ENCODE peak calls at places on chromosomes 4 and X, in six cellular contexts. One of them, this sample, is unnamed.

GRCh38 chr4:80139668-80140067 is 57.6 kb upstream of the PRDM8 start:
- DNase-seq in stomach: no peak
- DNase-seq in body of pancreas: no peak
- DNase-seq in AG04449: no peak
- DNase-seq in HFF-Myc: no peak
- DNase-seq in IMR-90: no peak
- DNase-seq in this sample: no peak

GRCh38 chr4:16056681-16057400 is 27.0 kb downstream of the PROM1 start:
- DNase-seq in stomach: no peak
- DNase-seq in body of pancreas: peak; percentile 44
- DNase-seq in AG04449: no peak
- DNase-seq in HFF-Myc: no peak
- DNase-seq in IMR-90: no peak
- DNase-seq in this sample: no peak

GRCh38 chr4:158644755-158645154 is 26.9 kb downstream of the C4orf46 start:
- DNase-seq in stomach: no peak
- DNase-seq in body of pancreas: no peak
- DNase-seq in AG04449: no peak
- DNase-seq in HFF-Myc: no peak
- DNase-seq in IMR-90: no peak
- DNase-seq in this sample: no peak

GRCh38 chr4:189096717-189097116 is 844.0 kb upstream of the FRG1 start:
- DNase-seq in stomach: no peak
- DNase-seq in body of pancreas: no peak
- DNase-seq in AG04449: no peak
- DNase-seq in HFF-Myc: no peak
- DNase-seq in IMR-90: no peak
- DNase-seq in this sample: no peak

GRCh38 chrX:106933538-106933961 is 13.3 kb downstream of the CLDN2 start:
- DNase-seq in stomach: peak; percentile 62
- DNase-seq in body of pancreas: peak; percentile 63
- DNase-seq in AG04449: no peak
- DNase-seq in HFF-Myc: no peak
- DNase-seq in IMR-90: peak; percentile 52
- DNase-seq in this sample: no peak

GRCh38 chrX:150856101-150856500 is 42.4 kb downstream of the CD99L2 start:
- DNase-seq in stomach: no peak
- DNase-seq in body of pancreas: no peak
- DNase-seq in AG04449: no peak
- DNase-seq in HFF-Myc: no peak
- DNase-seq in IMR-90: peak; percentile 13
- DNase-seq in this sample: no peak

GRCh38 chr4:73777612-73778011 is 37.2 kb downstream of the CXCL8 start:
- DNase-seq in stomach: no peak
- DNase-seq in body of pancreas: no peak
- DNase-seq in AG04449: no peak
- DNase-seq in HFF-Myc: no peak
- DNase-seq in IMR-90: peak; percentile 7
- DNase-seq in this sample: peak; percentile 1

GRCh38 chrX:65961714-65962113 is 78.2 kb downstream of the VSIG4 start:
- DNase-seq in stomach: no peak
- DNase-seq in body of pancreas: no peak
- DNase-seq in AG04449: no peak
- DNase-seq in HFF-Myc: no peak
- DNase-seq in IMR-90: no peak
- DNase-seq in this sample: no peak

GRCh38 chr4:150641604-150642003 is 59.7 kb downstream of the MAB21L2 start:
- DNase-seq in stomach: no peak
- DNase-seq in body of pancreas: no peak
- DNase-seq in AG04449: no peak
- DNase-seq in HFF-Myc: no peak
- DNase-seq in IMR-90: no peak
- DNase-seq in this sample: no peak

GRCh38 chr4:11470709-11471441 is 42.2 kb upstream of the HS3ST1 start:
- DNase-seq in stomach: no peak
- DNase-seq in body of pancreas: no peak
- DNase-seq in AG04449: no peak
- DNase-seq in HFF-Myc: no peak
- DNase-seq in IMR-90: no peak
- DNase-seq in this sample: no peak

GRCh38 chr4:56760194-56760593 is 61.3 kb downstream of the SPINK2 start:
- DNase-seq in stomach: no peak
- DNase-seq in body of pancreas: no peak
- DNase-seq in AG04449: no peak
- DNase-seq in HFF-Myc: no peak
- DNase-seq in IMR-90: no peak
- DNase-seq in this sample: no peak

GRCh38 chr4:85496933-85497332 is 22.0 kb downstream of the ARHGAP24 start:
- DNase-seq in stomach: no peak
- DNase-seq in body of pancreas: no peak
- DNase-seq in AG04449: no peak
- DNase-seq in HFF-Myc: peak; percentile 85
- DNase-seq in IMR-90: peak; percentile 39
- DNase-seq in this sample: peak; percentile 56

GRCh38 chr4:56321246-56321645 is 66.0 kb downstream of the AASDH start:
- DNase-seq in stomach: no peak
- DNase-seq in body of pancreas: no peak
- DNase-seq in AG04449: no peak
- DNase-seq in HFF-Myc: no peak
- DNase-seq in IMR-90: peak; percentile 22
- DNase-seq in this sample: no peak

DNA sequence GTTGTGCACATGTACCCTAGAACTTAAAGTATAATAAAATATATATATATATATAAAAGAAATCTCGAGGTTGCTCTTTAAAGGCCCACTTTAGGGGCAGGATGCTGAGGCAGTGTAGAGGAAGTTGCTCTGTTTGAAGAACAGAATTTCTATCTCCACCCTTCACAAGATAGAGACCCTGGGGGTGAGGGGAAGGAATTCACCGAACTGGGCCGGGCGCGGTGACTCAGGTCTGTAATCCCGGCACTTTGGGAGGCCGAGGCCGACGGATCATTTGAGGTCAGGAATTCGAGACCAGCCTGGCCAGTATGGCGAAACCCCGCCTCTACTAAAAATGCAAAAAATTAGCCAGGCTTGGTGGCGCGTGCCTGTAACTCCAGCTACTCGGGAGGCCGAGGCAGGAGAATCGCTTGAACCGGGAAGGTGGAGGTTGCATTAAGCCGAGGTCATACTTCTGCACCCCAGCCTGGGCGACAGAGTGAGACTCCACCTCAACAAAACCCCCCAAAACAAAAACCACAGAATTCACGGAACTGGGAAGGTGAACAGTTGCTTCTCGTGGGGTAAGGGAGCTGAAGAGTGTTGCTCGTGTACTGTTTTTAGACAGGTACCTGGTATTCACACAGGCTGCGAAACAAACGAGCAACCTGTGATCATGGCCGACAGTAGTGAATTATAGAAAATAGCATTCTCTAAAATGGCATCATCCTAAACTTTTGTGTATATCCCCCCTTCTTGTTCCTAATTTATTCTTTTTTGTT is 6.2 kb downstream of the PLAC8 start:
- DNase-seq in stomach: no peak
- DNase-seq in body of pancreas: no peak
- DNase-seq in AG04449: no peak
- DNase-seq in HFF-Myc: no peak
- DNase-seq in IMR-90: no peak
- DNase-seq in this sample: no peak
- H3K4me3 ChIP-seq in stomach: no peak overlapping the region
- H3K4me3 ChIP-seq in body of pancreas: no peak overlapping the region
- H3K4me3 ChIP-seq in AG04449: no peak overlapping the region
- H3K4me3 ChIP-seq in HFF-Myc: no peak overlapping the region
- H3K4me3 ChIP-seq in IMR-90: no peak overlapping the region
- H3K4me3 ChIP-seq in this sample: no peak overlapping the region

DNA sequence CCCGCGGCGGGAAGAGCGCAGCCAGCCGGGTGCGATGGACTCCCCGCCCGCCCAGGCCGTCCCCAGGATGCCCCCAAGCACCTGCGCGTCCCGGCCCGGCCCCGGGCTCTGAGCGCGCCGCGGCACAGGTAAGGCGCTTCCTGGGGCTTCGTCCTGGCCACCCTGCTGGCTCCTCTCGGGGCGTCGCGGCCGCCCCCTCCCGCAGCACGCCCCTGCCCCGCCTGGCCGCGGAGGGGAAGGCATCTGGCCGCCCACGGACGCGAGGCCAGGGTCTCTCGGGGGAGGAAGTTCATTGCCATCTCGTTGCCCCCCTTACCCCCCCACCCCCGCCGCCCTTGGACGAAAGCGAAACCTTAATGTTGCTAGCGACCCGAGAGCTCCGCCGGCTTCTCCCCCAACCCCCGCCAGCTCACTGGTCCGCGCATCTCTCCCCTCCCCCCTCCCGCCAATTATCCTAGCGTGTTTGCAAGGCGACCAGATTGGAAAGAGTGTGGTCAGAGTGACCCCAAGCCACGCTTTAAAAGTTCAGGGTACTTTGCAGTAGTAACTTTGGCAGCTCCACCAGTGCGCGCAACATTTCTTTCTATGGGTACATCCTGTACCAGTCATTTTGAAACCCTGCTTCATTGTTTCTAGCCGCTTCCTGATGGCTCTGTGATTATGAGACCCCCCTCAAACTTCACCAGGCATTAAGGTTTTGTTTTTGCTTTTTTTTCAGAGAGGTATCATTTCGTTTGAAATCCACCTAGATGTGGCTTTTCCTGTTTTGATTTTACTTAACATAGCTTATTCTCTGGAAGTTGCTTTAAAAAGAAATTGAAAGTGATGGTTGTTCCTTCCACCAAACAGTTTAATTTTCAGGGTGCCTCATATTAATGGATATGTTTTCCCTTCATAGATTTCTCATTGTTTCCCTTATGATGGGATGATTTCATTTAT is 606 bp downstream of the TBC1D1 start:
- DNase-seq in stomach: peak; percentile 33
- DNase-seq in body of pancreas: peak; percentile 55
- DNase-seq in AG04449: no peak
- DNase-seq in HFF-Myc: no peak
- DNase-seq in IMR-90: peak; percentile 4
- DNase-seq in this sample: no peak
- TF ChIP-seq CTCF in stomach: no peak
- TF ChIP-seq CTCF in body of pancreas: no peak
- TF ChIP-seq CTCF in AG04449: no peak
- TF ChIP-seq CTCF in HFF-Myc: no peak
- TF ChIP-seq CTCF in IMR-90: no peak
- TF ChIP-seq CTCF in this sample: no peak

GRCh38 chr4:184649971-184650855 is 675 bp downstream of the PRIMPOL start:
- DNase-seq in stomach: no peak
- DNase-seq in body of pancreas: peak; percentile 30
- DNase-seq in AG04449: no peak
- DNase-seq in HFF-Myc: no peak
- DNase-seq in IMR-90: peak; percentile 65
- DNase-seq in this sample: no peak

GRCh38 chr4:184649026-184649970 is at the start of the genes CASP3 and PRIMPOL:
- DNase-seq in stomach: peak; percentile 98
- DNase-seq in body of pancreas: peak; percentile 97
- DNase-seq in AG04449: peak; percentile 51
- DNase-seq in HFF-Myc: peak; percentile 46
- DNase-seq in IMR-90: peak; percentile 92
- DNase-seq in this sample: peak; percentile 76

GRCh38 chr4:184648220-184649025 is 824 bp downstream of the CASP3 start:
- DNase-seq in stomach: peak; percentile 70
- DNase-seq in body of pancreas: peak; percentile 74
- DNase-seq in AG04449: no peak
- DNase-seq in HFF-Myc: no peak
- DNase-seq in IMR-90: peak; percentile 33
- DNase-seq in this sample: no peak

GRCh38 chr4:184645904-184646610 is 3.2 kb downstream of the CASP3 start:
- DNase-seq in stomach: no peak
- DNase-seq in body of pancreas: no peak
- DNase-seq in AG04449: no peak
- DNase-seq in HFF-Myc: no peak
- DNase-seq in IMR-90: no peak
- DNase-seq in this sample: no peak

GRCh38 chr4:184647391-184648101 is 1.7 kb downstream of the CASP3 start:
- DNase-seq in stomach: no peak
- DNase-seq in body of pancreas: no peak
- DNase-seq in AG04449: no peak
- DNase-seq in HFF-Myc: no peak
- DNase-seq in IMR-90: peak; percentile 62
- DNase-seq in this sample: no peak
- H3K4me3 ChIP-seq in stomach: peak overlapping the region; percentile 78
- H3K4me3 ChIP-seq in body of pancreas: peak overlapping the region; percentile 62
- H3K4me3 ChIP-seq in AG04449: peak overlapping the region; percentile 75
- H3K4me3 ChIP-seq in HFF-Myc: peak overlapping the region; percentile 83
- H3K4me3 ChIP-seq in IMR-90: peak overlapping the region; percentile 80
- H3K4me3 ChIP-seq in this sample: peak overlapping the region; percentile 84

GRCh38 chr4:153763404-153763803 is 3.6 kb upstream of the RNF175 start:
- DNase-seq in stomach: no peak
- DNase-seq in body of pancreas: no peak
- DNase-seq in AG04449: no peak
- DNase-seq in HFF-Myc: no peak
- DNase-seq in IMR-90: no peak
- DNase-seq in this sample: no peak
- TF ChIP-seq CTCF in stomach: no peak
- TF ChIP-seq CTCF in body of pancreas: no peak
- TF ChIP-seq CTCF in AG04449: no peak
- TF ChIP-seq CTCF in HFF-Myc: peak; percentile 41
- TF ChIP-seq CTCF in IMR-90: no peak
- TF ChIP-seq CTCF in this sample: peak; percentile 7

GRCh38 chr4:10121568-10122097 is 5.0 kb upstream of the WDR1 start:
- DNase-seq in stomach: no peak
- DNase-seq in body of pancreas: no peak
- DNase-seq in AG04449: no peak
- DNase-seq in HFF-Myc: no peak
- DNase-seq in IMR-90: no peak
- DNase-seq in this sample: no peak
- H3K4me3 ChIP-seq in stomach: no peak overlapping the region
- H3K4me3 ChIP-seq in body of pancreas: no peak overlapping the region
- H3K4me3 ChIP-seq in AG04449: no peak overlapping the region
- H3K4me3 ChIP-seq in HFF-Myc: no peak overlapping the region
- H3K4me3 ChIP-seq in IMR-90: no peak overlapping the region
- H3K4me3 ChIP-seq in this sample: no peak overlapping the region

GRCh38 chr4:100929753-100930152 is 411.9 kb upstream of the EMCN start:
- DNase-seq in stomach: no peak
- DNase-seq in body of pancreas: no peak
- DNase-seq in AG04449: no peak
- DNase-seq in HFF-Myc: no peak
- DNase-seq in IMR-90: no peak
- DNase-seq in this sample: no peak

GRCh38 chr4:100938698-100939097 is 408.6 kb downstream of the PPP3CA start:
- DNase-seq in stomach: no peak
- DNase-seq in body of pancreas: no peak
- DNase-seq in AG04449: no peak
- DNase-seq in HFF-Myc: no peak
- DNase-seq in IMR-90: no peak
- DNase-seq in this sample: no peak

GRCh38 chr4:100933628-100934027 is 413.7 kb downstream of the PPP3CA start:
- DNase-seq in stomach: no peak
- DNase-seq in body of pancreas: no peak
- DNase-seq in AG04449: no peak
- DNase-seq in HFF-Myc: peak; percentile 2
- DNase-seq in IMR-90: peak; percentile 11
- DNase-seq in this sample: peak; percentile 38

GRCh38 chr4:100936676-100937390 is 410.5 kb downstream of the PPP3CA start:
- DNase-seq in stomach: no peak
- DNase-seq in body of pancreas: no peak
- DNase-seq in AG04449: no peak
- DNase-seq in HFF-Myc: no peak
- DNase-seq in IMR-90: no peak
- DNase-seq in this sample: no peak

DNA sequence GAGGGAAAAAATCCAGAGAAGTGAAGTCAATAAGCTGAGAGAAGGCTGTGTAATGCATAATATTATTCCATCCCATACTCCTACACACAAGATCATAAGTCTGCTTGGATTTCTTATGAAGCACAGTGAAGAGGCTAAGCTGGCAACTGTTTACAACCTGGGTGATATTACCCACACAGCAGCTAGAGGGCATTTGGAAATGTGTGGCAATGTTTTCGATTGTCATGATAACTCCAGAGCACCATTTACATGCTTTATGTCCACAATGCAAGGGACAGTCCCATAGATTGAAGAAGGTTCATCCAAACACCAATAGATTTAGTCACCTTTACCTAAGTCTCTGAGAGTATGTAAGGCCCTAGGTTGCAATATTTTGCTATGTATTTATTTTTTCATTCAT is 412.2 kb downstream of the PPP3CA start:
- DNase-seq in stomach: no peak
- DNase-seq in body of pancreas: no peak
- DNase-seq in AG04449: no peak
- DNase-seq in HFF-Myc: peak; percentile 3
- DNase-seq in IMR-90: peak; percentile 2
- DNase-seq in this sample: no peak
- TF ChIP-seq CTCF in stomach: no peak
- TF ChIP-seq CTCF in body of pancreas: no peak
- TF ChIP-seq CTCF in AG04449: peak; percentile 25
- TF ChIP-seq CTCF in HFF-Myc: peak; percentile 32
- TF ChIP-seq CTCF in IMR-90: peak; percentile 15
- TF ChIP-seq CTCF in this sample: peak; percentile 46

This sample was measured in AG09309.